ENCODE peak calls at places on chromosomes 1 and 21, in five cellular contexts. I is putamen, U is PC-9, F is fibroblast of the aortic adventitia, C is HT-29. H is an unnamed sample.
A peak's percentile ranks its signal among the peaks of the same experiment; 100 is the strongest.

GRCh38 chr1:163046071-163046470 is 23.1 kb upstream of the RGS4 start:
- DNase-seq in U (no peak), F (peak; percentile 58), I (no peak), C (no peak), H (no peak)

GRCh38 chr1:8174807-8175206 is 143.1 kb upstream of the SLC45A1 start:
- DNase-seq in U (no peak), F (no peak), C (peak; percentile 42), I (no peak), H (no peak)

GRCh38 chr1:29829448-29830344 is 593.4 kb downstream of the PTPRU start:
- DNase-seq in F (no peak), U (no peak), C (no peak), I (no peak), H (no peak)

GRCh38 chr1:78060857-78061563 is 15.2 kb downstream of the GIPC2 start:
- DNase-seq in F (no peak), I (no peak), C (no peak), U (no peak), H (no peak)

GRCh38 chr1:236051107-236051885 is 13.6 kb downstream of the NID1 start:
- DNase-seq in I (peak; percentile 50), F (peak; percentile 48), C (no peak), U (no peak), H (no peak)

GRCh38 chr1:45272943-45273342 is 53.8 kb upstream of the HPDL start:
- DNase-seq in I (no peak), F (peak; percentile 72), C (no peak), U (peak; percentile 55), H (peak; percentile 9)

GRCh38 chr21:35048183-35048601 is 910 bp downstream of the RUNX1 start:
- DNase-seq in U (no peak), I (no peak), F (no peak), C (no peak), H (no peak)

GRCh38 chr1:155379180-155379876 is 58.6 kb downstream of the RUSC1 start:
- DNase-seq in U (no peak), I (peak; percentile 11), F (peak; percentile 97), C (no peak), H (no peak)

GRCh38 chr1:115293899-115294298 is 44.1 kb downstream of the NGF start:
- DNase-seq in I (no peak), C (no peak), U (no peak), F (no peak), H (no peak)

GRCh38 chr1:66599899-66600737 is 66.2 kb downstream of the SGIP1 start:
- DNase-seq in U (no peak), I (peak; percentile 58), C (no peak), F (no peak), H (no peak)

GRCh38 chr21:38140192-38140905 is 116.4 kb upstream of the KCNJ15 start:
- DNase-seq in I (peak; percentile 10), F (peak; percentile 37), U (no peak), C (no peak), H (peak; percentile 14)

GRCh38 chr1:53480678-53481077 is 21.5 kb downstream of the DMRTB1 start:
- DNase-seq in U (no peak), F (no peak), C (peak; percentile 20), I (no peak), H (no peak)

GRCh38 chr1:58764294-58764978 is 19.4 kb downstream of the JUN start:
- DNase-seq in F (peak; percentile 90), U (no peak), C (no peak), I (no peak), H (no peak)

GRCh38 chr1:40770296-40771070 is 13.1 kb upstream of the KCNQ4 start:
- DNase-seq in I (no peak), U (no peak), C (no peak), F (no peak), H (no peak)

GRCh38 chr1:196115641-196116040 is 492.6 kb downstream of the KCNT2 start:
- DNase-seq in I (peak; percentile 1), F (peak; percentile 84), U (no peak), C (no peak), H (peak; percentile 25)

GRCh38 chr1:47465605-47466004 is 27.8 kb downstream of the FOXD2 start:
- DNase-seq in I (no peak), C (no peak), F (peak; percentile 31), U (no peak), H (no peak)

GRCh38 chr21:32483293-32483595 is 70.7 kb downstream of the EVA1C start:
- DNase-seq in U (no peak), C (no peak), I (no peak), F (no peak), H (no peak)

H was measured in T1000.